ENCODE peak calls at places on chromosomes 2 and 18, in four cellular contexts. U is A549, B is left ventricle myocardium inferior, X is endodermal cell. H is an unnamed sample. For H3K4me1, the result is how much of the 10 kb centered on the place peaks cover.

GRCh38 chr18:46469186-46469915 is 187.7 kb downstream of the LOXHD1 start:
- DNase-seq in B (no peak), X (peak), U (peak), H (no peak)

GRCh38 chr2:196230051-196230450 is 58.7 kb upstream of the STK17B start:
- DNase-seq in B (no peak), U (no peak), X (no peak), H (peak)

GRCh38 chr2:146850746-146851145 is 994.1 kb upstream of the ACVR2A start:
- DNase-seq in X (peak), U (no peak), B (no peak), H (no peak)

GRCh38 chr2:23632831-23633395 is 247.9 kb downstream of the KLHL29 start:
- DNase-seq in B (no peak), U (no peak), X (no peak), H (no peak)

GRCh38 chr2:226794077-226794670 is 5.4 kb downstream of the IRS1 start:
- DNase-seq in U (no peak), X (no peak), B (no peak), H (no peak)

GRCh38 chr18:62989195-62989594 is 273.9 kb downstream of the PHLPP1 start:
- DNase-seq in X (no peak), U (no peak), B (no peak), H (no peak)

GRCh38 chr2:234633581-234634230 is 136.8 kb upstream of the ARL4C start:
- DNase-seq in U (no peak), B (no peak), X (no peak), H (no peak)

GRCh38 chr2:40332096-40332826 is 119.6 kb downstream of the SLC8A1 start:
- DNase-seq in U (peak), X (no peak), B (no peak), H (no peak)

GRCh38 chr2:13581471-13581870 is 864.7 kb downstream of the TRIB2 start:
- DNase-seq in B (no peak), X (peak), U (no peak), H (no peak)

GRCh38 chr2:227191367-227191766 is 26.9 kb downstream of the COL4A3 start:
- DNase-seq in B (no peak), X (peak), U (peak), H (no peak)

GRCh38 chr2:62939735-62940491 is 110.7 kb upstream of the OTX1 start:
- DNase-seq in B (no peak), U (peak), X (no peak), H (no peak)

GRCh38 chr18:30970201-30970816 is 72.2 kb downstream of the DSC3 start:
- DNase-seq in U (peak), B (no peak), X (no peak), H (no peak)

GRCh38 chr2:130825231-130825971 is 11.3 kb upstream of the ARHGEF4 start:
- DNase-seq in U (no peak), B (no peak), X (peak), H (no peak)

GRCh38 chr18:51383711-51384110 is 186.2 kb upstream of the MEX3C start:
- DNase-seq in B (no peak), X (no peak), U (no peak), H (no peak)

GRCh38 chr18:76691800-76692199 is 130.6 kb upstream of the ZNF236 start:
- DNase-seq in B (no peak), U (no peak), X (no peak), H (no peak)

GRCh38 chr18:74520096-74520833 is 14.0 kb upstream of the CNDP1 start:
- DNase-seq in U (no peak), X (no peak), B (no peak), H (no peak)

GRCh38 chr2:25690058-25690457 is 16.7 kb upstream of the DTNB start:
- DNase-seq in U (peak), B (no peak), X (peak), H (no peak)

GRCh38 chr2:24015562-24016375 is 5.9 kb downstream of the MFSD2B start:
- DNase-seq in X (peak), U (peak), B (no peak), H (no peak)

GRCh38 chr2:133062174-133062573 is 392.2 kb upstream of the LYPD1 start:
- DNase-seq in B (no peak), U (no peak), X (no peak), H (no peak)

GRCh38 chr2:241773511-241774418 is 2.9 kb upstream of the GAL3ST2 start:
- DNase-seq in B (no peak), U (no peak), X (peak), H (no peak)

GRCh38 chr18:23881778-23882177 is 132.8 kb upstream of the TTC39C start:
- DNase-seq in X (no peak), U (no peak), B (no peak), H (no peak)

GRCh38 chr2:75221872-75222271 is 22.6 kb upstream of the TACR1 start:
- DNase-seq in U (no peak), B (no peak), X (no peak), H (no peak)

GRCh38 chr2:230872151-230872967 is 7.6 kb downstream of the ITM2C start:
- DNase-seq in X (peak), B (no peak), U (no peak), H (no peak)

GRCh38 chr2:230869691-230870543 is 5.2 kb downstream of the ITM2C start:
- DNase-seq in X (peak), B (no peak), U (no peak), H (no peak)

GRCh38 chr2:230868947-230869690 is 4.4 kb downstream of the ITM2C start:
- DNase-seq in X (peak), U (no peak), B (no peak), H (no peak)

GRCh38 chr2:230871361-230872150 is 6.8 kb downstream of the ITM2C start:
- DNase-seq in U (no peak), B (no peak), X (peak), H (no peak)

DNA sequence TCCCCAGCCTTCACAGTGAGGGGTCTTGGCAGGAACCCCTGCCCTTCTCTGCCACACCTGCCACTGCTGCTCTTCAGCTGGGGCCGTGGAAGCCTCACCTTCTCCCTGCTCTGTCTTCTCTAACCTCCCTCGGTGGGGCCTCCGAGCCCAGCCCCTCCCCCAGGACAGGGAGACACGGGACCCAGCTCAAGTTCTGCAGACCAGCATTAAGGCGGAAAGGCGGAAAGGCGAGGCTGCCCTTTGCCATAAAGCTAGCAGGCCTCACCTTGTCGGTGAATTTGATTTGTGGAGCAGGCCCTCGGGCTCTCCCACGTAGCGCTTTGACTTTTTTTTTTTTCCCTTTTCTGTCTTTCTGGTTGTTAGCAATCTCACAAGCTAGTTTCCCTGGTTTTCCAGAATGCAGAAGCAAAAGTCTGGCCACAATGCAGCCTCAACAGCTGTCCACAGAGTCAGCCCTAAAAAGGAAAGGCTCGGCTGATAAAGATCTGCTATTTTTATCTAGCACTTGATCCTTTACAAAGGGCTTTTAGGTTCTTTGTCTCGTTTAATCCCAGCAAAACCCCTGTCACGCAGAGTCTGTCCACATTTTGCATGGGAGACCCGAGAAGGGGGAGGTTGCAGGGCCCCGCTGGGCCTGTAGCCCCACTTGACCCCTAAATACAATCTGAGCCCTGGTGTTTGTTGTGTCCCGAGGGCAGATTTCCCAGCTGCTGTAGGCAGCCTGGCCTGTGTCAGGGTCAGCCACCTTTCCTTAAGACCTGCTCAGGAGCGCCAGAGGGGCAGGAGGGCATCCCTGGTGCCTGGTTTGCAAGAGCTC is 6.0 kb downstream of the ITM2C start:
- DNase-seq in B (no peak), U (no peak), X (peak), H (no peak)
- H3K4me3 ChIP-seq in B (no peak), U (no peak), X (peak), H (no peak)

GRCh38 chr2:240464514-240465241 is 29.2 kb downstream of the GPC1 start:
- DNase-seq in X (no peak), U (no peak), B (peak), H (no peak)
- H3K4me1 ChIP-seq in X (under half), U (under half), B (under half), H (under half)

DNA sequence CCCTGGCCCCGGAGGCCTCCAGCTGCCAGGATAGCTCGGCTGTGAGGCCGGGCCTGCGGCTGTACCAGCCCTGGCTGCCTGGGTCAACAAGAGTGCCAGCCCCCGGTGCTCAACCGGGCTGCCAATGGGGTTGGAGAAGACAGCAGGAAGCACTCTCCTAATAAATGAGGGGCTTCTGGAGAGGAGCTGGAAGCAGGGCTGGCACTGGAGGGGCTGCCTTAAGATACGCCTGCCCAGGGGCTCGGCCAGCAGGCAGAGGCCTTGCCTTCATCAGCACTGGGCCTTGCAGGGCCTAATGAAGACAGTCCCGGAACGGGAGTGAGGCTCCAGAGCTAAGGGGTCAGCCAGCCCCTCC is 73.6 kb downstream of the TEX51 start:
- DNase-seq in X (no peak), U (no peak), B (no peak), H (no peak)
- H3K4me3 ChIP-seq in X (no peak), U (peak), B (peak), H (no peak)

DNA sequence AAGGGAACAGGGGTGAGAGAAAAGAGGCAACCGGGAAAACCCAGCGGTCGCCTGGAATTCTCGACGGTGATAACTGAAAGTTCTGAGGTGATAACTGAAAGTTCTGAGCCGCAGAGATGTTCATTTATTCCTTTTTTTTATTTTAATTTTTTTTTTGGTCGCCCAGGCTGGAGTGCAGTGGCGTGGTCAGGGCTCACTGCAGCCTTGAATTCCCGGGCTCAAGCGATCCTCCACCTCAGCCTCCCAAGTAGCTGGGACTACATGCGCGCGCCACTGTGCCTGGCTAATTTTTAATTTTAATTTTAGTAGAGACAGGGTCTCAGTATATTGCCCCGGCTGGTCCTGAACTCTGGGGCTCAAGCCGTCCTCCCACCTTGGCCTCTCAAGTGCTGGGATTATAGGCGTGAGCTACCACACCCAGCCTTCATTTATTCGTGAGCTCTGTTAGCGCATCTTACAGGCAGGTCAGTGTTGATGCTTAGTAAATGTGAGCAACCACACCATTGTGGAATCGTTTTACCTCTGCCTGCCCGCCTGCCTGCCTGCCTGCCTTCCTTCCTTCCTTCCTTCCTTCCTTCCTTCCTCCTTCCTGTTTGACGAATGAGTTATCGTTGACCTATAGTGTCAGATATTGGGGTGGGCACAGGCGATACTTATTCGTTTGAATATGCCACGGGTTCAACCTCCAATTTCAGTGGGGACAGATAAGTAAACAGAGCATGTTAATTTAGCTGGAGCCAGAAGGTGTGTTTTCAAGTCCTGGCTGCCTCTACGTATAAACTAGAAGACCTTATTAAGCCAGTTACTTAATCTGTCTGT is 555 bp upstream of the E2F6 start:
- DNase-seq in U (no peak), B (no peak), X (no peak), H (no peak)
- H3K4me1 ChIP-seq in U (under half), B (half or more), X (under half), H (under half)

DNA sequence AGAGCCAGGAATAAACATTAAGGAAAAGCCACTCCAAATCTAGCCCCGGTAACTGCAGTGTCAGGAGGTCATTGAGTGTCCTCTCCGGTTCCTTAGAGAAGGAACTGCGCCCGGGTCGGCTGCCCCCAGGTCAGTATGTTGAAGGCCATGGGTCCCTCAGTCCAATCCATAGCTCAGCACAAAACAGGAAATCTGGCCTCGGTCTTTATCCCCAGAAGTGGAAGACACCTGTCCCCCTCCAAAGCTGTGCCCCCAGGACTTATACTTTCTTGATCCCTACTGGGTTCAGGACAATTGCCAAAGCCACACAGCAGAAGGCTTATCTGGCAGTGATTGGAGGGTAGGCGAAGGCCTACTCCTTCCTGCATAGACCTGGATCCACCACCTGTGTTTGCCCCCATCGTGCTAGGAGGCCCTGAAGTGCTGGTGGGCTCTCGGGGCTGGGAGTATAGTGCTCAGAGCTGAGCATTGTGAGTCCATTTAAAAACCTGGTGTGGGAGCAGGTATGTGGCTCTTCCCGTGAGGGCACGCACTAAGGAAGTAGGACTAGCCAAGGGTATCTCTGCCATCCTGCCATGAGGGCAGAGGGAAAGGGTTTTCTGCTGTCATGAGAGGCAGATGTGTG is 178.6 kb downstream of the SEPTIN10 start:
- DNase-seq in B (no peak), U (no peak), X (peak), H (no peak)
- H3K4me3 ChIP-seq in B (no peak), U (no peak), X (no peak), H (no peak)

DNA sequence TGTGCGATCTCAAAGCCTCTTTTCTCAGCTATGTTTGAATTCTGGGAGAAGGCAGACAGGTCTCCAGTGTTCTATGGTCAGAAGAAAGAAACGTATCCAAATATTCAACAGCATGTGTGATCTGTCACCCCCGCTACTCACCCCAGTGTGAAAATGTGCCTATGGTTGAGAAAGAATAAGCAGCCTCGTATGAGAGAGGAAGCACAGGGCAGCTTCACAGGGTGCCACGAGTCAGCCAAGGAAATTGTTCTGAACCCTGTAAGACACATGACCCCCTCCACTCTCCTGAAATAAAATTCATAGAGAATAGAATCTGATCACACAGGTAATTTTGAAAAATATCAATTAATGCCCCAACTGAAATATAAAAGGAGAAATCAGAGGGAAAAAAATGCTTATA is 8.0 kb upstream of the SF3B1 start:
- DNase-seq in U (no peak), X (no peak), B (no peak), H (no peak)
- H3K4me1 ChIP-seq in U (under half), X (under half), B (under half), H (under half)

H was measured in CD8-positive, alpha-beta memory T cell.